ENCODE peak calls at places on chromosomes 11 and 22, in four cellular contexts. One of them, this sample, is unnamed.

GRCh38 chr11:31761636-31762035 is 49.5 kb downstream of the PAX6 start:
- DNase-seq in GM12878: no peak
- DNase-seq in K562: no peak
- DNase-seq in HepG2: no peak
- DNase-seq in this sample: no peak

GRCh38 chr11:61913699-61914395 is 3.5 kb downstream of the RAB3IL1 start:
- DNase-seq in GM12878: no peak
- DNase-seq in HepG2: no peak
- DNase-seq in K562: no peak
- DNase-seq in this sample: no peak

GRCh38 chr11:27420722-27421572 is 51.6 kb downstream of the LGR4 start:
- DNase-seq in GM12878: no peak
- DNase-seq in HepG2: no peak
- DNase-seq in K562: peak
- DNase-seq in this sample: no peak

GRCh38 chr22:20857838-20858614 is 585 bp downstream of the PI4KA start:
- DNase-seq in K562: peak
- DNase-seq in HepG2: peak
- DNase-seq in GM12878: peak
- DNase-seq in this sample: peak

GRCh38 chr11:75033916-75034315 is 45.2 kb downstream of the NEU3 start:
- DNase-seq in HepG2: no peak
- DNase-seq in GM12878: no peak
- DNase-seq in K562: no peak
- DNase-seq in this sample: no peak

GRCh38 chr11:25537393-25537792 is 794.5 kb upstream of the ANO3 start:
- DNase-seq in HepG2: no peak
- DNase-seq in K562: no peak
- DNase-seq in GM12878: no peak
- DNase-seq in this sample: no peak

GRCh38 chr22:20989323-20990138 is 7.4 kb downstream of the LZTR1 start:
- DNase-seq in K562: no peak
- DNase-seq in HepG2: no peak
- DNase-seq in GM12878: no peak
- DNase-seq in this sample: no peak

GRCh38 chr11:65588199-65589054 is 7.2 kb downstream of the KCNK7 start:
- DNase-seq in K562: peak
- DNase-seq in GM12878: peak
- DNase-seq in HepG2: peak
- DNase-seq in this sample: peak

GRCh38 chr11:8683115-8683807 is 669 bp downstream of the RPL27A start:
- DNase-seq in HepG2: no peak
- DNase-seq in K562: no peak
- DNase-seq in GM12878: no peak
- DNase-seq in this sample: no peak

GRCh38 chr11:132245558-132246385 is 875.4 kb downstream of the NTM start:
- DNase-seq in HepG2: no peak
- DNase-seq in GM12878: no peak
- DNase-seq in K562: no peak
- DNase-seq in this sample: no peak

GRCh38 chr22:50281384-50281760 is 11.2 kb upstream of the MAPK11 start:
- DNase-seq in HepG2: no peak
- DNase-seq in GM12878: no peak
- DNase-seq in K562: no peak
- DNase-seq in this sample: no peak

GRCh38 chr22:21082248-21082647 is 36.5 kb downstream of the LRRC74B start:
- DNase-seq in K562: no peak
- DNase-seq in HepG2: no peak
- DNase-seq in GM12878: no peak
- DNase-seq in this sample: no peak

GRCh38 chr11:95831198-95831883 is 41.0 kb downstream of the CEP57 start:
- DNase-seq in K562: no peak
- DNase-seq in HepG2: no peak
- DNase-seq in GM12878: no peak
- DNase-seq in this sample: no peak

GRCh38 chr11:116397556-116398167 is 375.1 kb downstream of the BUD13 start:
- DNase-seq in GM12878: no peak
- DNase-seq in K562: no peak
- DNase-seq in HepG2: peak
- DNase-seq in this sample: no peak

GRCh38 chr11:35526370-35526792 is 965 bp upstream of the PAMR1 start:
- DNase-seq in HepG2: no peak
- DNase-seq in K562: no peak
- DNase-seq in GM12878: no peak
- DNase-seq in this sample: peak

GRCh38 chr11:2267306-2267861 is 3.0 kb downstream of the ASCL2 start:
- DNase-seq in HepG2: no peak
- DNase-seq in GM12878: no peak
- DNase-seq in K562: peak
- DNase-seq in this sample: peak

GRCh38 chr22:38788016-38788415 is 5.9 kb downstream of the DNAL4 start:
- DNase-seq in GM12878: no peak
- DNase-seq in HepG2: no peak
- DNase-seq in K562: no peak
- DNase-seq in this sample: no peak

GRCh38 chr11:73659961-73660360 is 13.6 kb downstream of the PLEKHB1 start:
- DNase-seq in GM12878: no peak
- DNase-seq in K562: no peak
- DNase-seq in HepG2: no peak
- DNase-seq in this sample: no peak

GRCh38 chr11:109783842-109784241 is 309.4 kb upstream of the ZC3H12C start:
- DNase-seq in K562: no peak
- DNase-seq in HepG2: no peak
- DNase-seq in GM12878: peak
- DNase-seq in this sample: no peak

GRCh38 chr11:67646535-67647336 is 3.8 kb downstream of the ACY3 start:
- DNase-seq in GM12878: peak
- DNase-seq in K562: no peak
- DNase-seq in HepG2: no peak
- DNase-seq in this sample: no peak

GRCh38 chr11:46601129-46601528 is 7.3 kb upstream of the AMBRA1 start:
- DNase-seq in HepG2: no peak
- DNase-seq in K562: no peak
- DNase-seq in GM12878: no peak
- DNase-seq in this sample: no peak

GRCh38 chr11:59102259-59102765 is 4.7 kb upstream of the FAM111B start:
- DNase-seq in K562: peak
- DNase-seq in GM12878: peak
- DNase-seq in HepG2: no peak
- DNase-seq in this sample: peak

GRCh38 chr22:38313384-38313955 is 3.8 kb downstream of the CSNK1E start:
- DNase-seq in GM12878: peak
- DNase-seq in HepG2: no peak
- DNase-seq in K562: no peak
- DNase-seq in this sample: no peak

GRCh38 chr22:45271667-45272188 is 13.0 kb upstream of the UPK3A start:
- DNase-seq in HepG2: peak
- DNase-seq in GM12878: no peak
- DNase-seq in K562: no peak
- DNase-seq in this sample: no peak

GRCh38 chr22:24160546-24160945 is 20.7 kb upstream of the SUSD2 start:
- DNase-seq in HepG2: no peak
- DNase-seq in K562: no peak
- DNase-seq in GM12878: no peak
- DNase-seq in this sample: no peak

GRCh38 chr22:25210831-25211230 is 8.6 kb upstream of the CRYBB2 start:
- DNase-seq in GM12878: no peak
- DNase-seq in K562: no peak
- DNase-seq in HepG2: no peak
- DNase-seq in this sample: no peak

GRCh38 chr11:89052220-89052619 is 13.6 kb downstream of the GRM5 start:
- DNase-seq in K562: no peak
- DNase-seq in GM12878: no peak
- DNase-seq in HepG2: no peak
- DNase-seq in this sample: no peak

GRCh38 chr11:71332046-71332445 is 79.7 kb upstream of the SHANK2 start:
- DNase-seq in K562: no peak
- DNase-seq in GM12878: no peak
- DNase-seq in HepG2: no peak
- DNase-seq in this sample: no peak

GRCh38 chr11:105577645-105578044 is 32.2 kb upstream of the GRIA4 start:
- DNase-seq in GM12878: no peak
- DNase-seq in K562: no peak
- DNase-seq in HepG2: no peak
- DNase-seq in this sample: peak

GRCh38 chr22:48756146-48757111 is 1071.2 kb downstream of the BRD1 start:
- DNase-seq in HepG2: no peak
- DNase-seq in K562: no peak
- DNase-seq in GM12878: no peak
- DNase-seq in this sample: no peak

GRCh38 chr22:20774882-20775281 is 969 bp downstream of the SERPIND1 start:
- DNase-seq in K562: no peak
- DNase-seq in HepG2: no peak
- DNase-seq in GM12878: no peak
- DNase-seq in this sample: no peak

GRCh38 chr11:83033367-83033766 is 38.3 kb downstream of the RAB30 start:
- DNase-seq in HepG2: no peak
- DNase-seq in GM12878: no peak
- DNase-seq in K562: no peak
- DNase-seq in this sample: no peak
- TF ChIP-seq SP1 in HepG2: no peak
- TF ChIP-seq SP1 in GM12878: no peak
- TF ChIP-seq SP1 in K562: no peak
- TF ChIP-seq SP1 in this sample: no peak

GRCh38 chr11:81071641-81072040 is 1630.8 kb upstream of the TENM4 start:
- DNase-seq in HepG2: no peak
- DNase-seq in K562: no peak
- DNase-seq in GM12878: no peak
- DNase-seq in this sample: no peak
- TF ChIP-seq BHLHE40 in HepG2: no peak
- TF ChIP-seq BHLHE40 in K562: no peak
- TF ChIP-seq BHLHE40 in GM12878: no peak
- TF ChIP-seq BHLHE40 in this sample: no peak

GRCh38 chr22:40036126-40036525 is 41.4 kb downstream of the FAM83F start:
- DNase-seq in GM12878: no peak
- DNase-seq in HepG2: no peak
- DNase-seq in K562: no peak
- DNase-seq in this sample: no peak

GRCh38 chr22:40039482-40039881 is 44.7 kb downstream of the FAM83F start:
- DNase-seq in HepG2: no peak
- DNase-seq in K562: no peak
- DNase-seq in GM12878: no peak
- DNase-seq in this sample: no peak

GRCh38 chr22:40035351-40035750 is 40.6 kb downstream of the FAM83F start:
- DNase-seq in HepG2: no peak
- DNase-seq in GM12878: no peak
- DNase-seq in K562: no peak
- DNase-seq in this sample: no peak

GRCh38 chr22:40037320-40037719 is 42.6 kb downstream of the FAM83F start:
- DNase-seq in HepG2: peak
- DNase-seq in GM12878: no peak
- DNase-seq in K562: no peak
- DNase-seq in this sample: no peak

GRCh38 chr22:40036591-40037225 is 42.0 kb downstream of the FAM83F start:
- DNase-seq in GM12878: no peak
- DNase-seq in HepG2: peak
- DNase-seq in K562: peak
- DNase-seq in this sample: peak
- TF ChIP-seq SP1 in GM12878: no peak
- TF ChIP-seq SP1 in HepG2: no peak
- TF ChIP-seq SP1 in K562: no peak
- TF ChIP-seq SP1 in this sample: no peak

GRCh38 chr11:129613076-129613475 is 202.6 kb upstream of the TMEM45B start:
- DNase-seq in GM12878: no peak
- DNase-seq in K562: no peak
- DNase-seq in HepG2: no peak
- DNase-seq in this sample: no peak
- TF ChIP-seq BHLHE40 in GM12878: no peak
- TF ChIP-seq BHLHE40 in K562: no peak
- TF ChIP-seq BHLHE40 in HepG2: no peak
- TF ChIP-seq BHLHE40 in this sample: no peak

GRCh38 chr22:35582861-35583670 is 34.1 kb downstream of the MB start:
- DNase-seq in K562: peak
- DNase-seq in HepG2: peak
- DNase-seq in GM12878: peak
- DNase-seq in this sample: peak
- TF ChIP-seq SP1 in K562: no peak
- TF ChIP-seq SP1 in HepG2: no peak
- TF ChIP-seq SP1 in GM12878: no peak
- TF ChIP-seq SP1 in this sample: no peak

GRCh38 chr11:1197886-1198765 is 24.7 kb upstream of the MUC5B start:
- DNase-seq in HepG2: no peak
- DNase-seq in K562: peak
- DNase-seq in GM12878: no peak
- DNase-seq in this sample: no peak

GRCh38 chr11:1197431-1197885 is 25.4 kb upstream of the MUC5B start:
- DNase-seq in K562: peak
- DNase-seq in GM12878: no peak
- DNase-seq in HepG2: no peak
- DNase-seq in this sample: no peak

GRCh38 chr11:1200611-1201191 is 22.2 kb upstream of the MUC5B start:
- DNase-seq in K562: peak
- DNase-seq in GM12878: no peak
- DNase-seq in HepG2: no peak
- DNase-seq in this sample: no peak

GRCh38 chr11:1199689-1200610 is 22.9 kb upstream of the MUC5B start:
- DNase-seq in HepG2: no peak
- DNase-seq in GM12878: no peak
- DNase-seq in K562: peak
- DNase-seq in this sample: no peak

DNA sequence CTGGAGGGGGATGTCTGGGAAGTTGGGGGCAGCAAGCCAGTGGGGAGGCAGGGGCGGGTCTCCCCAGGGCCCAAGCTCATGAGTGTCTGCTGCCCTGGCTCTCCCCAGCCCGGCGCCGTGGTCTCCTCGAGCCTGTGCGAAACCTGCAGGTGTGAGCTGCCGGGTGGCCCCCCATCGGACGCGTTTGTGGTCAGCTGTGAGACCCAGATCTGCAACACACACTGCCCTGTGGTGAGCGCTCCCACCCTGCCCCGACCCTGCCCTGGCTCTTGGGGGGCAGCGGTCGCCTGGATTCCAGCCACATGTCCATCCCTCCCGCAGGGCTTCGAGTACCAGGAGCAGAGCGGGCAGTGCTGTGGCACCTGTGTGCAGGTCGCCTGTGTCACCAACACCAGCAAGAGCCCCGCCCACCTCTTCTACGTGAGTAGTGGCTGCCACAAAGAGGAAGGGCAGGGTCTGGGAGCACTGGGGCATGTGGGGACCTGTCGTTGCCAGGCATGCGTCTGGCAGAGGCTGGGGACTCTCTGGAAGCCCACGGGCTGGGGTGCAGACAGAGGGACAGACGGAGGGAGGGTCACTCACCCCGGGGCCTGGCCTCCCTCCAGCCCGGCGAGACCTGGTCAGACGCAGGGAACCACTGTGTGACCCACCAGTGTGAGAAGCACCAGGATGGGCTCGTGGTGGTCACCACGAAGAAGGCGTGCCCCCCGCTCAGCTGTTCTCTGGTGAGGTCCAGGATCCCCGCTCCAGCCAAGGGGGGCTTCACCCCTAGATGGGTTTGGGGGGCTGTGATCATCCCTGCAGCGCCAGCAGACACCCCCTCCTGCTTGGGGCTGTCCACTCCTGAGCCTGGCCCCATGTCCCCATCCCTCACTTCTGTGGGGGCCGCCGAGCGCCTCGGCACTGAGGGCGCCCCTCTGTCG is 23.8 kb upstream of the MUC5B start:
- DNase-seq in K562: peak
- DNase-seq in GM12878: no peak
- DNase-seq in HepG2: no peak
- DNase-seq in this sample: no peak
- TF ChIP-seq BHLHE40 in K562: no peak
- TF ChIP-seq BHLHE40 in GM12878: no peak
- TF ChIP-seq BHLHE40 in HepG2: no peak
- TF ChIP-seq BHLHE40 in this sample: no peak